ENCODE peak calls at places on chromosome 2, in seven cellular contexts. A, T, L, O, D, C and N are unnamed samples.
A peak's percentile ranks its signal among the peaks of the same experiment; 100 is the strongest.

GRCh38 chr2:240511351-240512108 is 46.3 kb downstream of the ANKMY1 start:
- DNase-seq in A (no peak), T (no peak), L (no peak), O (no peak), D (no peak), C (no peak), N (no peak)

GRCh38 chr2:240233891-240234502 is 93.5 kb upstream of the OTOS start:
- DNase-seq in A (no peak), T (no peak), L (no peak), O (no peak), D (no peak), C (no peak), N (no peak)

GRCh38 chr2:150882751-150883520 is 378.7 kb downstream of the RBM43 start:
- DNase-seq in A (no peak), T (no peak), L (no peak), O (no peak), D (no peak), C (no peak), N (no peak)

GRCh38 chr2:46669996-46670793 is 190.8 kb downstream of the TMEM247 start:
- DNase-seq in A (no peak), T (no peak), L (no peak), O (no peak), D (no peak), C (no peak), N (peak; percentile 50)

GRCh38 chr2:692349-692748 is 15.1 kb upstream of the TMEM18 start:
- DNase-seq in A (no peak), T (no peak), L (no peak), O (no peak), D (no peak), C (no peak), N (no peak)

GRCh38 chr2:57075226-57075625 is 891.4 kb downstream of the CCDC85A start:
- DNase-seq in A (no peak), T (no peak), L (no peak), O (no peak), D (no peak), C (no peak), N (no peak)

GRCh38 chr2:231489990-231490389 is 25.7 kb upstream of the NCL start:
- DNase-seq in A (no peak), T (no peak), L (no peak), O (no peak), D (no peak), C (no peak), N (no peak)

GRCh38 chr2:105631011-105631410 is 113.7 kb upstream of the NCK2 start:
- DNase-seq in A (no peak), T (no peak), L (no peak), O (no peak), D (no peak), C (no peak), N (no peak)

GRCh38 chr2:107747964-107748583 is 78.6 kb upstream of the RGPD4 start:
- DNase-seq in A (no peak), T (no peak), L (no peak), O (no peak), D (no peak), C (no peak), N (no peak)

GRCh38 chr2:15711126-15711860 is 119.6 kb downstream of the DDX1 start:
- DNase-seq in A (no peak), T (no peak), L (no peak), O (no peak), D (no peak), C (no peak), N (no peak)

GRCh38 chr2:61670591-61671503 is 132.7 kb upstream of the XPO1 start:
- DNase-seq in A (no peak), T (no peak), L (peak; percentile 88), O (peak; percentile 13), D (no peak), C (no peak), N (no peak)

GRCh38 chr2:145184741-145185671 is 665.1 kb upstream of the ZEB2 start:
- DNase-seq in A (peak; percentile 67), T (no peak), L (no peak), O (peak; percentile 55), D (no peak), C (no peak), N (no peak)

GRCh38 chr2:236976271-236977120 is 109.2 kb upstream of the COPS8 start:
- DNase-seq in A (no peak), T (no peak), L (no peak), O (no peak), D (no peak), C (no peak), N (no peak)

GRCh38 chr2:200713704-200714064 is 98.0 kb upstream of the BZW1 start:
- DNase-seq in A (no peak), T (no peak), L (no peak), O (no peak), D (no peak), C (no peak), N (no peak)